ENCODE peak calls at places on chromosomes 4 and X, in eight cellular contexts. One of them, this sample, is unnamed.
A peak's percentile ranks its signal among the peaks of the same experiment; 100 is the strongest.

GRCh38 chr4:100420571-100420970 is 97.3 kb downstream of the EMCN start:
- DNase-seq in cardiac fibroblast: peak; percentile 52
- DNase-seq in left ventricle myocardium inferior: no peak
- DNase-seq in OCI-LY7: no peak
- DNase-seq in astrocyte of the spinal cord: no peak
- DNase-seq in AG09309: no peak
- DNase-seq in BJ: no peak
- DNase-seq in neural progenitor cell: no peak
- DNase-seq in this sample: no peak

GRCh38 chr4:2871911-2872310 is 28.3 kb downstream of the ADD1 start:
- DNase-seq in cardiac fibroblast: no peak
- DNase-seq in left ventricle myocardium inferior: no peak
- DNase-seq in OCI-LY7: no peak
- DNase-seq in astrocyte of the spinal cord: no peak
- DNase-seq in AG09309: no peak
- DNase-seq in BJ: no peak
- DNase-seq in neural progenitor cell: no peak
- DNase-seq in this sample: no peak

GRCh38 chr4:147363514-147363913 is 117.4 kb upstream of the EDNRA start:
- DNase-seq in cardiac fibroblast: no peak
- DNase-seq in left ventricle myocardium inferior: no peak
- DNase-seq in OCI-LY7: no peak
- DNase-seq in astrocyte of the spinal cord: no peak
- DNase-seq in AG09309: no peak
- DNase-seq in BJ: no peak
- DNase-seq in neural progenitor cell: no peak
- DNase-seq in this sample: no peak

GRCh38 chrX:122878269-122878668 is 305.8 kb upstream of the GRIA3 start:
- DNase-seq in cardiac fibroblast: no peak
- DNase-seq in left ventricle myocardium inferior: no peak
- DNase-seq in OCI-LY7: no peak
- DNase-seq in astrocyte of the spinal cord: no peak
- DNase-seq in AG09309: no peak
- DNase-seq in BJ: no peak
- DNase-seq in neural progenitor cell: no peak
- DNase-seq in this sample: no peak

GRCh38 chr4:54433686-54434085 is 204.6 kb downstream of the PDGFRA start:
- DNase-seq in cardiac fibroblast: peak; percentile 66
- DNase-seq in left ventricle myocardium inferior: no peak
- DNase-seq in OCI-LY7: no peak
- DNase-seq in astrocyte of the spinal cord: peak; percentile 8
- DNase-seq in AG09309: no peak
- DNase-seq in BJ: no peak
- DNase-seq in neural progenitor cell: peak; percentile 33
- DNase-seq in this sample: peak; percentile 18

GRCh38 chr4:169174247-169174646 is 96.5 kb downstream of the SH3RF1 start:
- DNase-seq in cardiac fibroblast: no peak
- DNase-seq in left ventricle myocardium inferior: no peak
- DNase-seq in OCI-LY7: no peak
- DNase-seq in astrocyte of the spinal cord: no peak
- DNase-seq in AG09309: no peak
- DNase-seq in BJ: no peak
- DNase-seq in neural progenitor cell: no peak
- DNase-seq in this sample: no peak

GRCh38 chr4:6939761-6940743 is 30.4 kb downstream of the TBC1D14 start:
- DNase-seq in cardiac fibroblast: no peak
- DNase-seq in left ventricle myocardium inferior: no peak
- DNase-seq in OCI-LY7: no peak
- DNase-seq in astrocyte of the spinal cord: no peak
- DNase-seq in AG09309: no peak
- DNase-seq in BJ: no peak
- DNase-seq in neural progenitor cell: peak; percentile 54
- DNase-seq in this sample: no peak

GRCh38 chr4:40564815-40565505 is 64.7 kb downstream of the RBM47 start:
- DNase-seq in cardiac fibroblast: no peak
- DNase-seq in left ventricle myocardium inferior: no peak
- DNase-seq in OCI-LY7: peak; percentile 61
- DNase-seq in astrocyte of the spinal cord: no peak
- DNase-seq in AG09309: no peak
- DNase-seq in BJ: no peak
- DNase-seq in neural progenitor cell: no peak
- DNase-seq in this sample: no peak

GRCh38 chrX:71245159-71245558 is 8.8 kb downstream of the ZMYM3 start:
- DNase-seq in cardiac fibroblast: no peak
- DNase-seq in left ventricle myocardium inferior: no peak
- DNase-seq in OCI-LY7: no peak
- DNase-seq in astrocyte of the spinal cord: no peak
- DNase-seq in AG09309: no peak
- DNase-seq in BJ: no peak
- DNase-seq in neural progenitor cell: no peak
- DNase-seq in this sample: no peak

GRCh38 chrX:72245461-72246089 is 6.7 kb upstream of the ERCC6L start:
- DNase-seq in cardiac fibroblast: peak; percentile 68
- DNase-seq in left ventricle myocardium inferior: peak; percentile 24
- DNase-seq in OCI-LY7: peak; percentile 31
- DNase-seq in astrocyte of the spinal cord: peak; percentile 57
- DNase-seq in AG09309: no peak
- DNase-seq in BJ: no peak
- DNase-seq in neural progenitor cell: peak; percentile 71
- DNase-seq in this sample: peak; percentile 62

GRCh38 chr4:148514041-148514440 is 71.8 kb upstream of the NR3C2 start:
- DNase-seq in cardiac fibroblast: peak; percentile 55
- DNase-seq in left ventricle myocardium inferior: no peak
- DNase-seq in OCI-LY7: no peak
- DNase-seq in astrocyte of the spinal cord: no peak
- DNase-seq in AG09309: no peak
- DNase-seq in BJ: no peak
- DNase-seq in neural progenitor cell: no peak
- DNase-seq in this sample: no peak

GRCh38 chr4:147327322-147327721 is 153.6 kb upstream of the EDNRA start:
- DNase-seq in cardiac fibroblast: no peak
- DNase-seq in left ventricle myocardium inferior: no peak
- DNase-seq in OCI-LY7: no peak
- DNase-seq in astrocyte of the spinal cord: no peak
- DNase-seq in AG09309: no peak
- DNase-seq in BJ: no peak
- DNase-seq in neural progenitor cell: no peak
- DNase-seq in this sample: no peak

GRCh38 chr4:25953740-25954139 is 39.7 kb downstream of the SMIM20 start:
- DNase-seq in cardiac fibroblast: peak; percentile 66
- DNase-seq in left ventricle myocardium inferior: no peak
- DNase-seq in OCI-LY7: no peak
- DNase-seq in astrocyte of the spinal cord: peak; percentile 54
- DNase-seq in AG09309: no peak
- DNase-seq in BJ: no peak
- DNase-seq in neural progenitor cell: peak; percentile 69
- DNase-seq in this sample: no peak

GRCh38 chr4:10026485-10026884 is 5.2 kb upstream of the SLC2A9 start:
- DNase-seq in cardiac fibroblast: no peak
- DNase-seq in left ventricle myocardium inferior: no peak
- DNase-seq in OCI-LY7: no peak
- DNase-seq in astrocyte of the spinal cord: no peak
- DNase-seq in AG09309: no peak
- DNase-seq in BJ: no peak
- DNase-seq in neural progenitor cell: no peak
- DNase-seq in this sample: no peak

GRCh38 chrX:102517331-102517730 is 792 bp upstream of the TMSB15A start:
- DNase-seq in cardiac fibroblast: peak; percentile 5
- DNase-seq in left ventricle myocardium inferior: no peak
- DNase-seq in OCI-LY7: no peak
- DNase-seq in astrocyte of the spinal cord: peak; percentile 22
- DNase-seq in AG09309: no peak
- DNase-seq in BJ: no peak
- DNase-seq in neural progenitor cell: peak; percentile 15
- DNase-seq in this sample: no peak

GRCh38 chrX:72620550-72621145 is 48.0 kb upstream of the HDAC8 start:
- DNase-seq in cardiac fibroblast: peak; percentile 89
- DNase-seq in left ventricle myocardium inferior: peak; percentile 14
- DNase-seq in OCI-LY7: no peak
- DNase-seq in astrocyte of the spinal cord: peak; percentile 90
- DNase-seq in AG09309: peak; percentile 23
- DNase-seq in BJ: peak; percentile 27
- DNase-seq in neural progenitor cell: no peak
- DNase-seq in this sample: no peak

GRCh38 chr4:152779513-152780266 is at the start of the genes ARFIP1 and TIGD4:
- DNase-seq in cardiac fibroblast: peak; percentile 97
- DNase-seq in left ventricle myocardium inferior: peak; percentile 97
- DNase-seq in OCI-LY7: peak; percentile 96
- DNase-seq in astrocyte of the spinal cord: peak; percentile 97
- DNase-seq in AG09309: peak; percentile 83
- DNase-seq in BJ: peak; percentile 80
- DNase-seq in neural progenitor cell: peak; percentile 99
- DNase-seq in this sample: peak; percentile 97
- TF ChIP-seq CTCF in cardiac fibroblast: peak; percentile 17
- TF ChIP-seq CTCF in left ventricle myocardium inferior: peak; percentile 24
- TF ChIP-seq CTCF in OCI-LY7: peak; percentile 73
- TF ChIP-seq CTCF in astrocyte of the spinal cord: peak; percentile 20
- TF ChIP-seq CTCF in AG09309: no peak
- TF ChIP-seq CTCF in BJ: peak; percentile 22
- TF ChIP-seq CTCF in neural progenitor cell: peak; percentile 49
- TF ChIP-seq CTCF in this sample: no peak

GRCh38 chrX:63511361-63511760 is 160.2 kb upstream of the SPIN4 start:
- DNase-seq in cardiac fibroblast: no peak
- DNase-seq in left ventricle myocardium inferior: no peak
- DNase-seq in OCI-LY7: no peak
- DNase-seq in astrocyte of the spinal cord: no peak
- DNase-seq in AG09309: no peak
- DNase-seq in BJ: no peak
- DNase-seq in neural progenitor cell: no peak
- DNase-seq in this sample: no peak

GRCh38 chrX:63513825-63514574 is 162.9 kb upstream of the SPIN4 start:
- DNase-seq in cardiac fibroblast: peak; percentile 91
- DNase-seq in left ventricle myocardium inferior: peak; percentile 16
- DNase-seq in OCI-LY7: no peak
- DNase-seq in astrocyte of the spinal cord: peak; percentile 73
- DNase-seq in AG09309: peak; percentile 49
- DNase-seq in BJ: peak; percentile 52
- DNase-seq in neural progenitor cell: no peak
- DNase-seq in this sample: no peak

GRCh38 chrX:63508668-63509067 is 157.5 kb upstream of the SPIN4 start:
- DNase-seq in cardiac fibroblast: no peak
- DNase-seq in left ventricle myocardium inferior: no peak
- DNase-seq in OCI-LY7: no peak
- DNase-seq in astrocyte of the spinal cord: no peak
- DNase-seq in AG09309: no peak
- DNase-seq in BJ: no peak
- DNase-seq in neural progenitor cell: no peak
- DNase-seq in this sample: no peak

DNA sequence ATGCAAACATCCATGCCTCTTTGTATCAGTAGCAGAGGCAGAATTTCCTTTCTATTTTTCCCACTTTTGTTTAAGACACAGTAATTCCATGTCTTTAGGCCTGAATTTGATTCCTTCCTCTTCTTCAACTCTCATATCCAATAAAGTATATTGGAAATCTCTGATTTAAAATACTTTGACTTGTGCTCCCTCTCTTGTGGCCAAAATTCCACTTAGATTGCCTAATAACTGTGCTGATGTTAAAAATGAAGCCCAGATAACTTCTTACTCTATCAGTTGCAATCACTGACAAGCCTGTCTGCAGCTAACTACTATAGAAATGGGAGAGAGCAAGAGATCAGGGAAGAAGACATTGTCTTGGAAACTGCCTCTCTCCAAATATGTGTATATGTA is 163.4 kb upstream of the SPIN4 start:
- DNase-seq in cardiac fibroblast: no peak
- DNase-seq in left ventricle myocardium inferior: no peak
- DNase-seq in OCI-LY7: no peak
- DNase-seq in astrocyte of the spinal cord: no peak
- DNase-seq in AG09309: no peak
- DNase-seq in BJ: no peak
- DNase-seq in neural progenitor cell: no peak
- DNase-seq in this sample: no peak
- TF ChIP-seq CTCF in cardiac fibroblast: no peak
- TF ChIP-seq CTCF in left ventricle myocardium inferior: no peak
- TF ChIP-seq CTCF in OCI-LY7: no peak
- TF ChIP-seq CTCF in astrocyte of the spinal cord: no peak
- TF ChIP-seq CTCF in AG09309: no peak
- TF ChIP-seq CTCF in BJ: no peak
- TF ChIP-seq CTCF in neural progenitor cell: no peak
- TF ChIP-seq CTCF in this sample: no peak

DNA sequence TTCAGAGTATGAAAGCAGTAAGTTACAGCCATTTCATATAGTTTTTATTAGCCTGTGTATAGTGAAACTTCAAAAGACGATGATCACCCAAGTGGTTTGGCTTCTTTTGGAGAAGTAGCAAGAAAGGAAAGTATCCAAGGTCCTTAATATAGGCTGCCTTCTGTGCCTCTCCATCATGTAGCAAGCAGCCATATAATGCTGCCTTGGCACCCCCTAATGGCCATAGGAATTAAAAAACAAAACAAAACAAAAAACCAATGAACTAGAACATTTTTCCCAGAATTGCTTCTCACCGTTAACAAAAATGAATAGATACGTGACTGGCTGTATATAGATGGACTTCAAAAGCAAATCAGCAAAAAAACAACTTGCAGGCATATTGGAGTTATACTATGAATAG is 18.9 kb downstream of the LAMP2 start:
- DNase-seq in cardiac fibroblast: no peak
- DNase-seq in left ventricle myocardium inferior: no peak
- DNase-seq in OCI-LY7: peak; percentile 20
- DNase-seq in astrocyte of the spinal cord: no peak
- DNase-seq in AG09309: no peak
- DNase-seq in BJ: no peak
- DNase-seq in neural progenitor cell: peak; percentile 4
- DNase-seq in this sample: no peak
- TF ChIP-seq CTCF in cardiac fibroblast: no peak
- TF ChIP-seq CTCF in left ventricle myocardium inferior: no peak
- TF ChIP-seq CTCF in OCI-LY7: peak; percentile 74
- TF ChIP-seq CTCF in astrocyte of the spinal cord: peak; percentile 17
- TF ChIP-seq CTCF in AG09309: peak; percentile 34
- TF ChIP-seq CTCF in BJ: peak; percentile 15
- TF ChIP-seq CTCF in neural progenitor cell: peak; percentile 41
- TF ChIP-seq CTCF in this sample: no peak

GRCh38 chr4:8886625-8887406 is 15.2 kb upstream of the HMX1 start:
- DNase-seq in cardiac fibroblast: no peak
- DNase-seq in left ventricle myocardium inferior: no peak
- DNase-seq in OCI-LY7: no peak
- DNase-seq in astrocyte of the spinal cord: no peak
- DNase-seq in AG09309: no peak
- DNase-seq in BJ: no peak
- DNase-seq in neural progenitor cell: no peak
- DNase-seq in this sample: no peak
- TF ChIP-seq CTCF in cardiac fibroblast: peak; percentile 28
- TF ChIP-seq CTCF in left ventricle myocardium inferior: no peak
- TF ChIP-seq CTCF in OCI-LY7: peak; percentile 71
- TF ChIP-seq CTCF in astrocyte of the spinal cord: peak; percentile 28
- TF ChIP-seq CTCF in AG09309: peak; percentile 30
- TF ChIP-seq CTCF in BJ: peak; percentile 35
- TF ChIP-seq CTCF in neural progenitor cell: peak; percentile 57
- TF ChIP-seq CTCF in this sample: peak; percentile 87

GRCh38 chrX:47722260-47722659 is 63.3 kb upstream of the UXT start:
- DNase-seq in cardiac fibroblast: no peak
- DNase-seq in left ventricle myocardium inferior: no peak
- DNase-seq in OCI-LY7: no peak
- DNase-seq in astrocyte of the spinal cord: no peak
- DNase-seq in AG09309: no peak
- DNase-seq in BJ: no peak
- DNase-seq in neural progenitor cell: no peak
- DNase-seq in this sample: no peak

GRCh38 chrX:47723083-47723482 is 64.1 kb upstream of the UXT start:
- DNase-seq in cardiac fibroblast: no peak
- DNase-seq in left ventricle myocardium inferior: no peak
- DNase-seq in OCI-LY7: no peak
- DNase-seq in astrocyte of the spinal cord: no peak
- DNase-seq in AG09309: no peak
- DNase-seq in BJ: no peak
- DNase-seq in neural progenitor cell: no peak
- DNase-seq in this sample: no peak

GRCh38 chrX:47723689-47724088 is 64.7 kb upstream of the UXT start:
- DNase-seq in cardiac fibroblast: no peak
- DNase-seq in left ventricle myocardium inferior: no peak
- DNase-seq in OCI-LY7: no peak
- DNase-seq in astrocyte of the spinal cord: no peak
- DNase-seq in AG09309: no peak
- DNase-seq in BJ: no peak
- DNase-seq in neural progenitor cell: peak; percentile 15
- DNase-seq in this sample: peak; percentile 4
- TF ChIP-seq CTCF in cardiac fibroblast: no peak
- TF ChIP-seq CTCF in left ventricle myocardium inferior: no peak
- TF ChIP-seq CTCF in OCI-LY7: peak; percentile 22
- TF ChIP-seq CTCF in astrocyte of the spinal cord: no peak
- TF ChIP-seq CTCF in AG09309: no peak
- TF ChIP-seq CTCF in BJ: peak; percentile 2
- TF ChIP-seq CTCF in neural progenitor cell: peak; percentile 28
- TF ChIP-seq CTCF in this sample: no peak